ENCODE peak calls at places on chromosomes 11 and 22, in four cellular contexts. W is stomach, D is GM23248, F is psoas muscle. V is an unnamed sample. For H3K4me1, the result is how much of the 10 kb centered on the place peaks cover.

GRCh38 chr22:45469573-45470383 is 32.9 kb upstream of the FBLN1 start:
- DNase-seq in W (no peak), D (peak), F (no peak), V (peak)

GRCh38 chr22:36194971-36195370 is 6.6 kb downstream of the APOL4 start:
- DNase-seq in W (peak), D (peak), F (peak), V (peak)

GRCh38 chr11:61607426-61607825 is 26.6 kb upstream of the SYT7 start:
- DNase-seq in W (no peak), D (no peak), F (no peak), V (no peak)

GRCh38 chr11:96748639-96749370 is 359.0 kb downstream of the JRKL start:
- DNase-seq in W (no peak), D (peak), F (no peak), V (peak)

GRCh38 chr11:130400793-130401483 is 27.5 kb downstream of the ADAMTS8 start:
- DNase-seq in W (no peak), D (peak), F (no peak), V (peak)

GRCh38 chr11:46493786-46494185 is 100.0 kb downstream of the AMBRA1 start:
- DNase-seq in W (no peak), D (no peak), F (no peak), V (peak)

GRCh38 chr11:45773271-45774022 is 31.5 kb upstream of the SLC35C1 start:
- DNase-seq in W (peak), D (peak), F (no peak), V (no peak)

GRCh38 chr22:18066181-18066859 is 11.5 kb upstream of the PEX26 start:
- DNase-seq in W (no peak), D (no peak), F (no peak), V (no peak)

GRCh38 chr11:120122921-120123683 is 14.8 kb downstream of the TRIM29 start:
- DNase-seq in W (no peak), D (no peak), F (no peak), V (no peak)

GRCh38 chr11:13090228-13090708 is 81.2 kb downstream of the RASSF10 start:
- DNase-seq in W (no peak), D (no peak), F (no peak), V (no peak)

GRCh38 chr11:85941380-85941973 is 86.3 kb downstream of the CCDC83 start:
- DNase-seq in W (peak), D (peak), F (peak), V (peak)

GRCh38 chr11:57310630-57311086 is 14.1 kb downstream of the TNKS1BP1 start:
- DNase-seq in W (no peak), D (peak), F (no peak), V (peak)

GRCh38 chr11:103700605-103701004 is 335.8 kb upstream of the DDI1 start:
- DNase-seq in W (no peak), D (peak), F (no peak), V (peak)

GRCh38 chr11:16968196-16968595 is 46.0 kb downstream of the PLEKHA7 start:
- DNase-seq in W (no peak), D (no peak), F (no peak), V (no peak)

GRCh38 chr11:110886241-110886640 is 174.0 kb upstream of the ARHGAP20 start:
- DNase-seq in W (no peak), D (no peak), F (no peak), V (no peak)

GRCh38 chr11:61447601-61448551 is 18.0 kb downstream of the SDHAF2 start:
- DNase-seq in W (no peak), D (peak), F (no peak), V (no peak)

GRCh38 chr11:76249195-76249741 is 43.0 kb upstream of the WNT11 start:
- DNase-seq in W (peak), D (no peak), F (no peak), V (no peak)

GRCh38 chr11:9838229-9838628 is 174.4 kb downstream of the SWAP70 start:
- DNase-seq in W (no peak), D (peak), F (no peak), V (peak)

GRCh38 chr11:57409321-57410100 is 17.4 kb downstream of the SLC43A3 start:
- DNase-seq in W (no peak), D (no peak), F (no peak), V (no peak)

DNA sequence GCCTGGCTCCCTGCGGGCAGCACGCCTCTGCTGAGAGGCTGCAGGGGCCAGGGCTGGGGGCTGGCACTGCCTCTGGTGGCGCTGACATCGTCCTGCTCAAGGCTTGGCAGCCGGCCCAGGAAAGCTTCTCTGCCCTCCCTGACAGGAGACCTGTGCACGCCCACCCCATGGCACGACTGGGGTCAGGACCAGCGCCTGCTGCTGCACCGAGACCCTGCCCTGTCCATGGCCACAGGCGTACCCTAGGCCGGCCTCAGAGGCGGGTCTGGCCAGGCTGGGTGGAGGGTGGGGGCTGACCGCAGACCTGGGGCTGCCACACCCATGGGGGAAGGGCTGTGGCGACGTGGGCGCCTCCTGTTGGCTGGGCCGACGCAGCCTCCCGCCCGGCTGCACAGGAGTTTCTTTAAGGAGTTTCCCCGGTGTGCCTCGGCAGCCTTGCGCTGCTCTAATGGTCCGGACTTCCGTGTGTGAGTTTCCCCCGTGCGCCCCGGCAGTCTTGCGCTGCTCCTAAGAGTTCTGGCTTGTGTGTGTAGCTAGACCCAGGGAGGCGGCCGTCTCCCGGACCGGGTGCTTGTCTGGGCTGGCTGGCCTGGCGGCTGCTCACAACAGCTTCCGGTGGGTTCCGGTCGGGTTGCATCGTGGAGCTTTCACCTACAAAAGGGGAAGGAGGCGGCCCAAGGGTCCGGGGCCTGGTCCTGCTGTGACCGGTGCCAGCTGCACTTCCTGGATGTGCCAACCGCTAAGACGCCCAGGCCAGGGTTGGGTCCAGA is 4.7 kb downstream of the TRABD start:
- DNase-seq in W (peak), D (peak), F (peak), V (peak)
- H3K4me1 ChIP-seq in W (half or more), D (under half), F (under half), V (under half)

DNA sequence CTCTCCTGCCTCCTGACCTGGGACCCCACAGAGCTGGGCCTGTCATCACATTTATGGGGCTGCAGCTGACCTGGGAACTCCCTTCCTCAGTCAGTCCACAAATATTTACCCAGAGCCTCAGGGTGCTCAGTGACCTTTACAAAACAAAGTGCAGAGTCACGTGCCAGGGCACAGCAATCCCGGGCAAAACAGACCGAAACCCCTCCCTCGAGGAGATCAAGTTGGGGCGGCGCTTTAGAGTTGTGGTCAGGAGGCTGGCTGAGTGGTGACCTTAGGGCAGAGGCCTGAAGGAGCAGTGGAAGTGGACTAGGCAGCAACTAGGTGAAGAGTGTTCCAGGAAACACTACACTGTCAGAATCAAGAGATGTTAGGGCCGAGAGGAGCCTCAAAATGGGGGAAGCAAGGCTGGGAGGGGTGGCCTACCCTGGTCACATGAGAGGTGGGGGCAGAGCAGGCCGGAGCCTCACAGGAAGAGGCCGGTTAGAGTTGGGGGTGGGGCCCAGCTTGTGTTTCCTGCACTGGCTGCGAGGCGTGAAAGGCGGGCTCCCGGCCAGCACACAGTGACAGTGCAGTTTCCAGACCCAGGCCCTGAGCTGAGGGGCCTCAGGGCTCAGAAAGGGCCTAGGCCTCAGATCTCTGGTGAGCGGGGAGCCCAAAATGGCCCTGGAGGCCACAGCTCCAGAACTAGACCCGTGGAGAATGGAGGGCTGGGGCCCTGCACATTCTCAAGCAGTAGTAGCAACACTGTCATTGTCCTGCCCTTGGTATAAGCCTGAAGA is 3.7 kb upstream of the NEAT1 start:
- DNase-seq in W (peak), D (peak), F (peak), V (peak)
- H3K4me1 ChIP-seq in W (half or more), D (half or more), F (half or more), V (under half)

GRCh38 chr11:67273260-67273990 is 7.2 kb downstream of the GRK2 start:
- DNase-seq in W (peak), D (no peak), F (peak), V (no peak)
- H3K4me1 ChIP-seq in W (half or more), D (under half), F (half or more), V (under half)

GRCh38 chr11:6608011-6608410 is 4.0 kb downstream of the TAF10 start:
- DNase-seq in W (no peak), D (no peak), F (no peak), V (no peak)
- H3K4me1 ChIP-seq in W (half or more), D (under half), F (half or more), V (under half)

GRCh38 chr11:26569646-26570045 is 2.4 kb downstream of the MUC15 start:
- DNase-seq in W (no peak), D (no peak), F (no peak), V (no peak)
- H3K4me1 ChIP-seq in W (under half), D (under half), F (under half), V (under half)

GRCh38 chr11:43921561-43922294 is 20.7 kb upstream of the C11orf96 start:
- DNase-seq in W (no peak), D (no peak), F (no peak), V (no peak)

GRCh38 chr11:43922295-43922648 is 20.2 kb upstream of the C11orf96 start:
- DNase-seq in W (no peak), D (no peak), F (no peak), V (no peak)

GRCh38 chr11:43919852-43920597 is 22.4 kb upstream of the C11orf96 start:
- DNase-seq in W (no peak), D (no peak), F (peak), V (peak)

GRCh38 chr11:43922974-43923326 is 19.5 kb upstream of the C11orf96 start:
- DNase-seq in W (no peak), D (no peak), F (no peak), V (no peak)

DNA sequence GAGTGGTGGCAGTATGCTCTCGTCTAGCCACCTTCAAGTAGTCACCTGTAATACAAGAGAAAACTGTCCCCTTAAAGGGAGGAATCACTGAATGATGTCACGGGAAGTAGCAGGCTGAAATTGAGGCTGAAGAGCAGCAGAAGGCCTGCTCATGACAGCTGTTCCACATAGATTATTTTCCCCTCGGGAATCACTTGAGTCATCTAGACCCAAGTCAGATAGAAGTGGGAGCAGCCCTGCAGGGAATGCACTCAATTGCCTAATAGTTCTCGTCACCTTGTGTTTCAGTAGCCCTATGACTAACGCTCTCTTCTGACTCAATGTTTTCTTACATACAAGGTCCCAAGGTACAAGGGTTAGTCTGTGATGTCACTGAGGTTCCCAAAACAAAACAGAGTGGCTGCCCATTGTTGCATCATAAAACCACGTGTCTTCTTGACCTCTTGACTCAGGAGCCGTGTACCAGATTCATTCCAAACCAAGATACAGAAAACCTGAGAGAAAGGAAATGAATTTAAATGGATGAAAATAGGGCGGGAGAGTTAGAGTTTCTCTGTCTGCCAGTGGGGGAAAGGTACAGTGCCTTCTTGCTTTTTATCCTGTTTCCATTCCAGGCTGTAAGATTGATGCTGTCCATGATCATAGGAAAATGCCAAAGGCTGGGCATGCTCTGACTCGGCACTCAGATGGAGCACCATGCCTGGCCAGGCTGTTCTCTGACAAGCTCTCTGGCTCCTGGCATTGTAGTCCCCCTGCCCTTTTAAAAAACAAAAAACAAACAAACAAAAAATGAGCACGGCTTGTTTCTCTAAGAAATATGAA is 21.6 kb upstream of the C11orf96 start:
- DNase-seq in W (peak), D (peak), F (peak), V (peak)
- H3K4me1 ChIP-seq in W (half or more), D (under half), F (under half), V (under half)

DNA sequence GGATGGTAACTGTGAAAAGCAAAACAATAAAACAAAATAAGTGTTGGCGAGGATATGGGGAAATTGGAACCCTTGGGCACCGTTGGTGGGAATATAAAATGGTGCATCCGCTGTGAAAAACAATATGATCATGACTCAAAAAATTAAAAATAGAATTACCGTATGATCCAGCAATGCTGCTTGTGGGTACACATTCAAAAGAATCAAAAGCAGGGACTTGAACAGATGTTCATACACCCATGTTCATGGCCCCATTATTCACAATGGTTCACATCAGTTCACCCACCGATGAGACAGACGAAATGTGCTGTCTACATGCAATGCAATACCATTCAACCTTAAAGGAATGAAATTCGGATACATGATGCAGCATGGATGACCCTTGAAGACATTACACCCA is 1.2 kb upstream of the DERL3 start:
- DNase-seq in W (no peak), D (no peak), F (no peak), V (no peak)
- H3K4me1 ChIP-seq in W (half or more), D (under half), F (under half), V (under half)